ENCODE peak calls at places on chromosomes 7 and 10, in four cellular contexts. One of them, this sample, is unnamed.

GRCh38 chr7:157022681-157023588 is 12.5 kb upstream of the MNX1 start:
- DNase-seq in CD4-positive, alpha-beta T cell: no peak
- DNase-seq in transverse colon: peak
- DNase-seq in upper lobe of right lung: peak
- DNase-seq in this sample: no peak

GRCh38 chr10:110211455-110211843 is 4.0 kb downstream of the MXI1 start:
- DNase-seq in CD4-positive, alpha-beta T cell: no peak
- DNase-seq in transverse colon: no peak
- DNase-seq in upper lobe of right lung: no peak
- DNase-seq in this sample: no peak

GRCh38 chr10:44390585-44391072 is 5.7 kb upstream of the CXCL12 start:
- DNase-seq in CD4-positive, alpha-beta T cell: no peak
- DNase-seq in transverse colon: no peak
- DNase-seq in upper lobe of right lung: peak
- DNase-seq in this sample: no peak

GRCh38 chr10:22988581-22989360 is 60.9 kb downstream of the ARMC3 start:
- DNase-seq in transverse colon: peak
- DNase-seq in upper lobe of right lung: no peak
- DNase-seq in CD4-positive, alpha-beta T cell: peak
- DNase-seq in this sample: peak

GRCh38 chr10:92691591-92692084 is 1.9 kb downstream of the HHEX start:
- DNase-seq in CD4-positive, alpha-beta T cell: no peak
- DNase-seq in upper lobe of right lung: peak
- DNase-seq in transverse colon: peak
- DNase-seq in this sample: no peak

GRCh38 chr7:37448057-37448636 is 517 bp downstream of the ELMO1 start:
- DNase-seq in CD4-positive, alpha-beta T cell: no peak
- DNase-seq in transverse colon: peak
- DNase-seq in upper lobe of right lung: no peak
- DNase-seq in this sample: no peak

GRCh38 chr10:17512341-17513001 is 58.1 kb upstream of the ST8SIA6 start:
- DNase-seq in upper lobe of right lung: no peak
- DNase-seq in CD4-positive, alpha-beta T cell: no peak
- DNase-seq in transverse colon: peak
- DNase-seq in this sample: peak

GRCh38 chr7:266851-267840 is 22.8 kb upstream of the FOXL3 start:
- DNase-seq in CD4-positive, alpha-beta T cell: no peak
- DNase-seq in upper lobe of right lung: no peak
- DNase-seq in transverse colon: peak
- DNase-seq in this sample: peak

GRCh38 chr7:129376778-129377700 is 57.2 kb upstream of the STRIP2 start:
- DNase-seq in transverse colon: no peak
- DNase-seq in upper lobe of right lung: no peak
- DNase-seq in CD4-positive, alpha-beta T cell: no peak
- DNase-seq in this sample: peak

GRCh38 chr10:117830832-117831231 is 215.9 kb downstream of the RAB11FIP2 start:
- DNase-seq in upper lobe of right lung: no peak
- DNase-seq in CD4-positive, alpha-beta T cell: no peak
- DNase-seq in transverse colon: peak
- DNase-seq in this sample: no peak

GRCh38 chr7:131110294-131111080 is 217.2 kb upstream of the MKLN1 start:
- DNase-seq in upper lobe of right lung: no peak
- DNase-seq in CD4-positive, alpha-beta T cell: no peak
- DNase-seq in transverse colon: peak
- DNase-seq in this sample: peak

GRCh38 chr7:41887446-41887845 is 184.6 kb upstream of the INHBA start:
- DNase-seq in CD4-positive, alpha-beta T cell: no peak
- DNase-seq in upper lobe of right lung: no peak
- DNase-seq in transverse colon: no peak
- DNase-seq in this sample: no peak

GRCh38 chr7:95886501-95887090 is 114.2 kb downstream of the DYNC1I1 start:
- DNase-seq in CD4-positive, alpha-beta T cell: no peak
- DNase-seq in transverse colon: no peak
- DNase-seq in upper lobe of right lung: no peak
- DNase-seq in this sample: peak

GRCh38 chr10:94403034-94403822 is 887 bp downstream of the TBC1D12 start:
- DNase-seq in transverse colon: peak
- DNase-seq in CD4-positive, alpha-beta T cell: no peak
- DNase-seq in upper lobe of right lung: peak
- DNase-seq in this sample: peak

GRCh38 chr7:108293190-108293612 is 163.0 kb downstream of the NRCAM start:
- DNase-seq in CD4-positive, alpha-beta T cell: no peak
- DNase-seq in upper lobe of right lung: no peak
- DNase-seq in transverse colon: no peak
- DNase-seq in this sample: no peak

GRCh38 chr7:83466187-83466923 is 182.6 kb downstream of the SEMA3E start:
- DNase-seq in upper lobe of right lung: no peak
- DNase-seq in CD4-positive, alpha-beta T cell: no peak
- DNase-seq in transverse colon: no peak
- DNase-seq in this sample: no peak

GRCh38 chr10:130222381-130222780 is 86.2 kb downstream of the GLRX3 start:
- DNase-seq in upper lobe of right lung: peak
- DNase-seq in CD4-positive, alpha-beta T cell: no peak
- DNase-seq in transverse colon: no peak
- DNase-seq in this sample: no peak

GRCh38 chr7:98354511-98355249 is 46.2 kb downstream of the BAIAP2L1 start:
- DNase-seq in transverse colon: peak
- DNase-seq in upper lobe of right lung: peak
- DNase-seq in CD4-positive, alpha-beta T cell: no peak
- DNase-seq in this sample: peak

GRCh38 chr10:13851906-13852305 is 265.1 kb downstream of the PRPF18 start:
- DNase-seq in upper lobe of right lung: no peak
- DNase-seq in transverse colon: no peak
- DNase-seq in CD4-positive, alpha-beta T cell: no peak
- DNase-seq in this sample: no peak

GRCh38 chr7:157547102-157547501 is 210.3 kb downstream of the DNAJB6 start:
- DNase-seq in upper lobe of right lung: peak
- DNase-seq in CD4-positive, alpha-beta T cell: no peak
- DNase-seq in transverse colon: no peak
- DNase-seq in this sample: no peak

GRCh38 chr10:93702278-93703001 is at the start of gene FRA10AC1:
- DNase-seq in transverse colon: peak
- DNase-seq in CD4-positive, alpha-beta T cell: peak
- DNase-seq in upper lobe of right lung: peak
- DNase-seq in this sample: peak

GRCh38 chr7:12638851-12639467 is 48.5 kb upstream of the ARL4A start:
- DNase-seq in CD4-positive, alpha-beta T cell: no peak
- DNase-seq in upper lobe of right lung: no peak
- DNase-seq in transverse colon: no peak
- DNase-seq in this sample: no peak

GRCh38 chr10:74936577-74937445 is 110.4 kb downstream of the KAT6B start:
- DNase-seq in upper lobe of right lung: no peak
- DNase-seq in CD4-positive, alpha-beta T cell: no peak
- DNase-seq in transverse colon: no peak
- DNase-seq in this sample: no peak

GRCh38 chr10:94358480-94358879 is 4.3 kb downstream of the NOC3L start:
- DNase-seq in upper lobe of right lung: no peak
- DNase-seq in CD4-positive, alpha-beta T cell: no peak
- DNase-seq in transverse colon: no peak
- DNase-seq in this sample: peak

DNA sequence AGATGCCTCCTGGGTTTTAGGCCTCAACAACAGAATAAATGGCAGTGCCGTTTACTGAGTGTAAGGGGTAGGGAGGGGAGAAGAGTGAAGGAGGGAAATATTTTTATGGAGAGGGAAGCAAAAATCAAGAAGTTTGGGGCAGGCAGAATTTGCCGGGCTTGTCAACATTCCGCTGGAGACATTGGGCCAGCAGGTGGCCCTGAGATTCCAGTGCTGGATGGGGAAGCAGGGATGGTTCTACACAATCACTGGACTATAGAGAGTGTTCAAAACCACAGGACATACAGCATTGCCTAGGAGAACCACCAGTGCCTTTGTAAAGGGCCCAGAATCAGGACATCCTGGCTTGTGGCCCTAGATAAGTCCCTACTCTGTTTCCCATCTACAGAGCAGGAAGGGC is 598.6 kb upstream of the MGMT start:
- DNase-seq in CD4-positive, alpha-beta T cell: no peak
- DNase-seq in upper lobe of right lung: no peak
- DNase-seq in transverse colon: no peak
- DNase-seq in this sample: no peak
- TF ChIP-seq CTCF in CD4-positive, alpha-beta T cell: no peak
- TF ChIP-seq CTCF in upper lobe of right lung: no peak
- TF ChIP-seq CTCF in transverse colon: no peak
- TF ChIP-seq CTCF in this sample: no peak

GRCh38 chr7:8829100-8829499 is 395.7 kb downstream of the NXPH1 start:
- DNase-seq in transverse colon: no peak
- DNase-seq in CD4-positive, alpha-beta T cell: no peak
- DNase-seq in upper lobe of right lung: no peak
- DNase-seq in this sample: no peak

GRCh38 chr7:8827329-8827728 is 393.9 kb downstream of the NXPH1 start:
- DNase-seq in upper lobe of right lung: no peak
- DNase-seq in CD4-positive, alpha-beta T cell: no peak
- DNase-seq in transverse colon: no peak
- DNase-seq in this sample: no peak

GRCh38 chr7:8822595-8822994 is 389.2 kb downstream of the NXPH1 start:
- DNase-seq in CD4-positive, alpha-beta T cell: no peak
- DNase-seq in transverse colon: no peak
- DNase-seq in upper lobe of right lung: no peak
- DNase-seq in this sample: no peak

GRCh38 chr7:8817448-8818036 is 384.1 kb downstream of the NXPH1 start:
- DNase-seq in transverse colon: peak
- DNase-seq in CD4-positive, alpha-beta T cell: no peak
- DNase-seq in upper lobe of right lung: no peak
- DNase-seq in this sample: no peak

DNA sequence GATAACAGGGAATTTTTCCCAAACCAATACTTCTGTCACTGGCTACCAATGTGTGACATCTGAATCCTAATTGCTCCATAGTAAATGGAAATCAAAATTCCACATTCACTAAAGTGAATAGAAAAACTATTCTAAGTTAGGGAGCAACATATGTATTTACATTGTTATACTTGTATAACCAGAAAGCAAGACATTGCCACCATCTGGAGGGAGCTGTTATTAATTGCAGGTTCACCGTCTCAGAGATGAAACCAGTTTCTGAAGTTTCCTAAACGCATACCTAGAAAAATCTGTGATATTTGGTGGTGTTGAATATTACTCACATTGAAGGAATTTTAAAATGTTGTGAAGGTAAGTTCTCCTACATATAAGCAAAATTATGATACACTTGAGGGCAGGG is 390.1 kb downstream of the NXPH1 start:
- DNase-seq in transverse colon: no peak
- DNase-seq in CD4-positive, alpha-beta T cell: no peak
- DNase-seq in upper lobe of right lung: no peak
- DNase-seq in this sample: no peak
- TF ChIP-seq CTCF in transverse colon: no peak
- TF ChIP-seq CTCF in CD4-positive, alpha-beta T cell: no peak
- TF ChIP-seq CTCF in upper lobe of right lung: no peak
- TF ChIP-seq CTCF in this sample: no peak

DNA sequence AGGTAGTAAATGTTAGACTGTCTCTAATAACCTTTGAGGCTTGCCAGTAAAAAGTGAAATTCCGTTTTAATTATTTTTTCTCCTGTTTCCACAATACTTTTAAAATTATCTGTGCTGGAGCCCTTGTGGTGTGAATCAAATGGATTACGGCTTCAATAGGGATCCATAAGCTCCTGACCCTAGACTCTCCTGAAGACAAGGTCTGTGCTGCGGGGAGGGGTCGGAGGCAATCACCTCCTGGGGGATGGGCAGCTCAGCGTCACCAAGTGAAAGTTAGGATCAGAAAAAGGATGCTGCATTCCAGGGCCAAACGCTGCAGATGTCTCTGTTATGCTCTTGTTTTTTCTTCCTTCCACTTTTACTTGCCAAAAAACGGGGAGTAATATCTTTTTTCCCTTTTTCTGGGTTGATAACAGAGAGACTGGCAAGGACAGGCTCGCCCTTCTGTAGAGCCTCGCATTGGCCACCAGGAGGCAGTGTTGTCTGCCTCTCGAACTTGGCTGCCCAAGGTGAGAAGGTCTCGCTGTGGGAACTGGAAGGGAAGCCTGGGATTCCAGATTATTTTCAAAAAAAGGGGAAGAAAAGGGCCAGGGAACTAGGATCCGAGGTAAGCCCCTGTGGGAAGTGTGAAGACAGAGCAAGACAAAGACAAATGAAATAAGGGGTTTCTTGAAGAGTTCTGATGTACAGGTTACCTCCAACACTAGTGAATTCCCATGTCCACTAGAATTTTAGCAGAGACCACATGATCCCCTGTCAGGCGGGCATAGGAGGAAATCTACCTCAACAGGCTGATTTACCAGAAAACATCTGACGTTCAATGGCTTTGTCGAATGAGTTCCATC is 621.9 kb downstream of the ACTR3B start:
- DNase-seq in CD4-positive, alpha-beta T cell: no peak
- DNase-seq in transverse colon: peak
- DNase-seq in upper lobe of right lung: peak
- DNase-seq in this sample: no peak
- TF ChIP-seq CTCF in CD4-positive, alpha-beta T cell: no peak
- TF ChIP-seq CTCF in transverse colon: peak
- TF ChIP-seq CTCF in upper lobe of right lung: peak
- TF ChIP-seq CTCF in this sample: no peak

DNA sequence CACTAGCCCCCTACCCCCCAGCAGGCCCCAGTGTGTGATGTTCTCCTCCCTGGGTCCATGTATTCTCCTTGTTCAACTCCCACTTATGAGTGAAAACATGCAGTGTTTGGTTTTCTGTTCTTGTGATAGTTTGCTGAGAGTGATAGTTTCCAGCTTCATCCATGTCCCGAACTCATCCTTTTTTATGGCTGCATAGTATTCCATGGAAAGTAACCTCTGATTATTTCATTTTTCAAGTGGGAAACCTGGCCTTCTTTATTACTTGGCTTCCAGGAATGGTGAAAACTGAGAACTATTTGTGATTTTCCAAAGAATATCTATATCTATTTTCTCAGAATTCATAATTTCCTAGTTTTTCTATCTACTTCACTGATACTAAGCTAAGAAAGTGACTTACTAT is 235.0 kb downstream of the MTERF1 start:
- DNase-seq in CD4-positive, alpha-beta T cell: no peak
- DNase-seq in transverse colon: no peak
- DNase-seq in upper lobe of right lung: no peak
- DNase-seq in this sample: no peak
- TF ChIP-seq CTCF in CD4-positive, alpha-beta T cell: no peak
- TF ChIP-seq CTCF in transverse colon: no peak
- TF ChIP-seq CTCF in upper lobe of right lung: no peak
- TF ChIP-seq CTCF in this sample: no peak

GRCh38 chr7:149866139-149866785 is 7.5 kb upstream of the ATP6V0E2 start:
- DNase-seq in upper lobe of right lung: no peak
- DNase-seq in CD4-positive, alpha-beta T cell: no peak
- DNase-seq in transverse colon: no peak
- DNase-seq in this sample: no peak
- TF ChIP-seq CTCF in upper lobe of right lung: no peak
- TF ChIP-seq CTCF in CD4-positive, alpha-beta T cell: no peak
- TF ChIP-seq CTCF in transverse colon: no peak
- TF ChIP-seq CTCF in this sample: no peak

GRCh38 chr10:103918053-103918846 is at the start of gene STN1:
- DNase-seq in CD4-positive, alpha-beta T cell: peak
- DNase-seq in upper lobe of right lung: peak
- DNase-seq in transverse colon: peak
- DNase-seq in this sample: peak
- TF ChIP-seq CTCF in CD4-positive, alpha-beta T cell: peak
- TF ChIP-seq CTCF in upper lobe of right lung: peak
- TF ChIP-seq CTCF in transverse colon: peak
- TF ChIP-seq CTCF in this sample: no peak

This sample was measured in Calu3.